ENCODE peak calls at places on chromosomes 5 and 9, in ten cellular contexts. Q is tibial artery; L is aorta; S is uterus; Z is WERI-Rb-1; D is astrocyte; O is kidney; B is heart right ventricle; I is effector memory CD4-positive, alpha-beta T cell; V is cardiac muscle cell. M is an unnamed sample.

GRCh38 chr5:53537711-53538110 is 22.7 kb upstream of the NDUFS4 start:
- DNase-seq in Q (no peak), L (no peak), S (no peak), Z (no peak), D (no peak), O (no peak), B (no peak), I (no peak), V (no peak), M (no peak)

GRCh38 chr5:53820119-53820801 is 259.8 kb downstream of the NDUFS4 start:
- DNase-seq in Q (no peak), L (no peak), S (no peak), Z (no peak), D (no peak), O (no peak), B (no peak), I (no peak), V (no peak), M (no peak)

GRCh38 chr9:31799953-31800609 is 584.4 kb upstream of the ACO1 start:
- DNase-seq in Q (no peak), L (no peak), S (no peak), Z (peak), D (peak), O (no peak), B (no peak), I (no peak), V (peak), M (no peak)

GRCh38 chr5:95900383-95900958 is 61.2 kb downstream of the ELL2 start:
- DNase-seq in Q (no peak), L (no peak), S (no peak), Z (peak), D (peak), O (no peak), B (peak), I (no peak), V (peak), M (no peak)

GRCh38 chr5:145856285-145856818 is 16.5 kb downstream of the GRXCR2 start:
- DNase-seq in Q (peak), L (peak), S (peak), Z (no peak), D (peak), O (peak), B (peak), I (no peak), V (peak), M (no peak)

GRCh38 chr9:127950513-127951210 is 13.0 kb upstream of the DPM2 start:
- DNase-seq in Q (no peak), L (no peak), S (peak), Z (no peak), D (no peak), O (no peak), B (peak), I (no peak), V (no peak), M (no peak)

GRCh38 chr9:2163231-2163885 is 148.2 kb downstream of the SMARCA2 start:
- DNase-seq in Q (no peak), L (no peak), S (no peak), Z (no peak), D (no peak), O (no peak), B (no peak), I (no peak), V (no peak), M (no peak)

GRCh38 chr9:99720455-99721050 is 101.1 kb upstream of the NR4A3 start:
- DNase-seq in Q (no peak), L (no peak), S (no peak), Z (no peak), D (peak), O (no peak), B (no peak), I (no peak), V (no peak), M (no peak)

GRCh38 chr9:136189394-136190236 is 15.3 kb downstream of the LHX3 start:
- DNase-seq in Q (no peak), L (no peak), S (no peak), Z (peak), D (no peak), O (no peak), B (no peak), I (no peak), V (no peak), M (no peak)

DNA sequence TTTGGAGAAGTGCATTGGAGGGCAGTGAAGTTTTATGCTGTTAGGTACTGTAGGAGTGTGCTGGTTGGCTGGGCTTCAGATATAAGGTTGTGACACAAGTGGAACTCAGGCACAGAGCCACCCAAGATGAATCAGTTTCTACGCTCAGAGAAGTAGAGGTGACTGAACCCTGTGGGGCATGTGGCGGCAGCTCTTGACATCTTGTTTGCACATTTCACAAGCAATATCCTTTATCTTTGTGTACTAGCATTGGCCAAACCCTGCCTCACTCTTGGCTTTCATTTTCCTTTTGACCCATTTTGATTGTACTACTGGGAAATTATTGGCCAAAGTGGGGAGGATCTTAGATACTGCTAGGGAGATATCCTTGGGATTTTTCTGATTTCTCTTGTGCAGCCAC is 110.0 kb downstream of the PSAT1 start:
- DNase-seq in Q (no peak), L (no peak), S (no peak), Z (no peak), D (no peak), O (no peak), B (no peak), I (no peak), V (no peak), M (no peak)
- H3K27ac ChIP-seq in Q (no peak), L (no peak), S (no peak), Z (no peak), D (no peak), O (no peak), B (no peak), I (no peak), V (no peak), M (peak)

GRCh38 chr5:115578657-115579056 is 23.6 kb downstream of the TICAM2 start:
- DNase-seq in Q (no peak), L (no peak), S (no peak), Z (no peak), D (no peak), O (no peak), B (no peak), I (no peak), V (no peak), M (no peak)
- H3K4me3 ChIP-seq in Q (no peak), L (no peak), S (no peak), Z (no peak), D (no peak), O (no peak), B (no peak), I (no peak), V (no peak), M (no peak)

GRCh38 chr9:84513473-84513872 is 156.1 kb upstream of the NTRK2 start:
- DNase-seq in Q (no peak), L (no peak), S (no peak), Z (no peak), D (no peak), O (no peak), B (no peak), I (no peak), V (no peak), M (no peak)

GRCh38 chr9:84514421-84514820 is 155.1 kb upstream of the NTRK2 start:
- DNase-seq in Q (no peak), L (no peak), S (no peak), Z (no peak), D (no peak), O (no peak), B (no peak), I (no peak), V (no peak), M (no peak)

GRCh38 chr9:84513981-84514380 is 155.5 kb upstream of the NTRK2 start:
- DNase-seq in Q (no peak), L (no peak), S (no peak), Z (no peak), D (no peak), O (no peak), B (no peak), I (no peak), V (no peak), M (no peak)

GRCh38 chr9:84511651-84512050 is 157.9 kb upstream of the NTRK2 start:
- DNase-seq in Q (no peak), L (no peak), S (no peak), Z (no peak), D (no peak), O (no peak), B (no peak), I (no peak), V (no peak), M (no peak)

GRCh38 chr9:84512493-84512892 is 157.0 kb upstream of the NTRK2 start:
- DNase-seq in Q (no peak), L (no peak), S (no peak), Z (no peak), D (no peak), O (no peak), B (no peak), I (no peak), V (no peak), M (no peak)
- H3K27ac ChIP-seq in Q (no peak), L (no peak), S (no peak), Z (no peak), D (no peak), O (no peak), B (no peak), I (no peak), V (no peak), M (no peak)

GRCh38 chr5:143267186-143267585 is 136.3 kb downstream of the NR3C1 start:
- DNase-seq in Q (no peak), L (no peak), S (no peak), Z (no peak), D (no peak), O (no peak), B (no peak), I (no peak), V (no peak), M (no peak)
- H3K4me3 ChIP-seq in Q (no peak), L (no peak), S (no peak), Z (no peak), D (no peak), O (no peak), B (no peak), I (no peak), V (no peak), M (no peak)

DNA sequence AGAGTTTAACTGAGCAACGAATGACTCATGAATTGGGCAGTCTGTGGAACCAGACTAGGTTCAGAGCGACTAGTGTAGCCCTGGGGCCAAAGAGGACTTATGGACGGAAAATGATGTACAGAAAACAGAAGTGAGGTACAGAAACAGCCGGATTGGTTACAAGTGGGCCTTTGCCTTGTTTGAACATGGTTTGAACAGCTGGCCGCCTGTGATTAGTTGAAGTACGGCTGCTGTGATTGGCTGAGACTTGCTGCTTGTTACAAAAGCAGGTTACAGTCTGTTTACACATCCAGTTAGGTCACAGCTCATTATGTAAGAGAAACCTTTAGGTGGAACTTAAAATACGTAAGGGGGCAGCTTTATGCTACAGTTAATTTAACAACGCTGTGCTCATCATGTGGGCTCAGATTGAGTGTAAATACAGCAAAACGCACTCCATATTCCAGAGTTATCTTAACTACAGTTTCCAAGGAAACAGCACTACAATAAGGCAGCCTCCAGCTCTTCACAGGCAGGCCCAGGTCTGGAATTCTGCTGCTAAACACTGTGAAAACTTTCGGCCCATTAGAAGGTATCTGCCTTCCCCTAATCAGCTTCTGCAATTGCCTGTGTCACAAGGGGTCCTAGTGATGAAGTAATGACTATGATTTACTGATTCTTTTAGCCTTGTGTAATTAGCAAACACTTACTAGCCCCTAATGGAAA is 6.5 kb downstream of the AMACR start:
- DNase-seq in Q (no peak), L (no peak), S (no peak), Z (peak), D (peak), O (no peak), B (no peak), I (no peak), V (no peak), M (no peak)
- H3K27ac ChIP-seq in Q (no peak), L (no peak), S (no peak), Z (no peak), D (peak), O (peak), B (no peak), I (no peak), V (no peak), M (no peak)

DNA sequence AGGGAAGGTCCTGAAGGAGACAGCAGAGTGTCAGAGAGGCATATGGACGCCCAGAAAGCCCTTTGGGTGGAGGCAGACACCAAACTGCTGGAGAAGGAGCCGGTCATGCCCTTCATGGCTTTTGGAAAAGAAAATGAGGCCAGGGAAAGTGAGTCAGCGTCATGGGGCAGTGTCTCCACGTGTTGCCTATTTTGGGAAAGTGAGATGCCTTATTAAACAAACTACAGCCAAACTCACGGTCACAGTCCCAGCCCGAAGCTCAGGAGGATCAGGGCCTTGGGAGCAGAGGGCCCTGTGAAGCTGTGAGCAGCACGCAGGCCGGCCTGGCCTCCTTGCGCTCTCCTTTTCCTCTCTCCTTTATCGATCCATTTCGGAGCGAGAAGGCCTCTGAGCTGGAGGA is 25.0 kb downstream of the RGS3 start:
- DNase-seq in Q (peak), L (peak), S (no peak), Z (no peak), D (no peak), O (no peak), B (peak), I (no peak), V (no peak), M (no peak)
- H3K4me3 ChIP-seq in Q (no peak), L (no peak), S (no peak), Z (no peak), D (no peak), O (no peak), B (no peak), I (no peak), V (no peak), M (no peak)

M was measured in SJSA1.